ENCODE peak calls at places on chromosomes 13 and 19, in six cellular contexts. T, F, B, O, V and C are unnamed samples.

GRCh38 chr13:25095862-25096453 is at the start of gene PABPC3:
- DNase-seq in T (no peak), V (no peak), F (no peak), B (no peak), O (no peak), C (no peak)

GRCh38 chr13:48431431-48431830 is 18.5 kb upstream of the LPAR6 start:
- DNase-seq in T (no peak), O (no peak), F (peak), V (no peak), B (no peak), C (no peak)

GRCh38 chr19:28239270-28239669 is 973.7 kb downstream of the UQCRFS1 start:
- DNase-seq in T (no peak), V (no peak), F (no peak), O (no peak), B (peak), C (no peak)

GRCh38 chr13:98586400-98587144 is 9.7 kb upstream of the STK24 start:
- DNase-seq in T (no peak), O (no peak), B (no peak), V (no peak), F (no peak), C (no peak)

GRCh38 chr13:21567714-21568113 is 36.3 kb downstream of the MICU2 start:
- DNase-seq in T (no peak), V (no peak), O (no peak), F (no peak), B (no peak), C (no peak)

GRCh38 chr13:52348081-52348480 is 57.9 kb downstream of the THSD1 start:
- DNase-seq in O (no peak), B (peak), V (no peak), F (peak), T (no peak), C (peak)

GRCh38 chr19:38194061-38194701 is 29.8 kb downstream of the DPF1 start:
- DNase-seq in T (no peak), F (no peak), B (no peak), O (no peak), V (no peak), C (no peak)

GRCh38 chr19:58368561-58369360 is 6.2 kb upstream of the ZNF497 start:
- DNase-seq in O (no peak), V (no peak), B (no peak), T (no peak), F (no peak), C (no peak)

GRCh38 chr13:103694471-103694870 is 628.3 kb upstream of the SLC10A2 start:
- DNase-seq in T (no peak), F (no peak), B (no peak), O (no peak), V (no peak), C (no peak)

GRCh38 chr19:3224346-3225325 is at the start of gene CELF5:
- DNase-seq in F (no peak), O (peak), B (peak), T (peak), V (no peak), C (peak)

GRCh38 chr19:46863818-46864629 is 3.2 kb downstream of the ARHGAP35 start:
- DNase-seq in F (no peak), V (no peak), O (peak), T (no peak), B (peak), C (peak)

GRCh38 chr13:95708390-95708774 is 31.4 kb downstream of the DNAJC3 start:
- DNase-seq in O (no peak), T (no peak), F (no peak), V (no peak), B (no peak), C (no peak)

GRCh38 chr13:35489050-35489449 is 12.6 kb upstream of the MAB21L1 start:
- DNase-seq in F (no peak), B (no peak), V (no peak), O (no peak), T (no peak), C (no peak)

GRCh38 chr19:7865262-7865911 is 8.8 kb downstream of the PRR36 start:
- DNase-seq in T (no peak), O (no peak), F (no peak), V (no peak), B (no peak), C (no peak)

GRCh38 chr19:41206456-41206855 is 12.6 kb upstream of the AXL start:
- DNase-seq in V (no peak), T (no peak), B (no peak), O (no peak), F (no peak), C (no peak)

GRCh38 chr13:40786568-40786996 is 2.8 kb upstream of the SLC25A15 start:
- DNase-seq in T (no peak), O (no peak), V (peak), B (no peak), F (no peak), C (peak)

GRCh38 chr19:5193192-5193591 is 147.4 kb downstream of the PTPRS start:
- DNase-seq in B (no peak), O (peak), F (peak), T (no peak), V (no peak), C (no peak)

GRCh38 chr13:109795021-109795420 is 8.6 kb upstream of the IRS2 start:
- DNase-seq in F (no peak), O (no peak), T (no peak), B (no peak), V (no peak), C (no peak)

GRCh38 chr19:3407556-3408516 is 41.5 kb downstream of the NFIC start:
- DNase-seq in B (no peak), O (no peak), F (no peak), T (no peak), V (no peak), C (no peak)

GRCh38 chr13:42011601-42012401 is 36.6 kb upstream of the DGKH start:
- DNase-seq in B (no peak), V (no peak), F (no peak), O (no peak), T (no peak), C (no peak)

GRCh38 chr19:39645800-39646411 is 9.8 kb upstream of the LGALS16 start:
- DNase-seq in F (peak), T (no peak), V (no peak), O (no peak), B (peak), C (peak)

GRCh38 chr13:85798999-85799646 is at the start of gene SLITRK6:
- DNase-seq in F (peak), V (no peak), T (no peak), B (peak), O (peak), C (peak)

GRCh38 chr13:31240921-31241320 is 41.1 kb downstream of the B3GLCT start:
- DNase-seq in T (no peak), B (no peak), F (no peak), O (no peak), V (no peak), C (no peak)

GRCh38 chr13:20414475-20415287 is 111.0 kb downstream of the CRYL1 start:
- DNase-seq in T (no peak), B (peak), O (no peak), F (no peak), V (no peak), C (no peak)

GRCh38 chr13:41315466-41316047 is 4.5 kb downstream of the NAA16 start:
- DNase-seq in V (no peak), O (no peak), B (no peak), F (no peak), T (no peak), C (peak)

GRCh38 chr13:23980160-23980551 is 82.9 kb upstream of the C1QTNF9B start:
- DNase-seq in O (peak), V (peak), B (peak), F (peak), T (peak), C (peak)

GRCh38 chr19:41437944-41438574 is 1.7 kb downstream of the DMAC2 start:
- DNase-seq in B (no peak), T (no peak), V (peak), F (no peak), O (no peak), C (no peak)

GRCh38 chr19:9132422-9132821 is 5.7 kb upstream of the OR7G3 start:
- DNase-seq in F (no peak), O (no peak), B (no peak), V (no peak), T (no peak), C (peak)